ENCODE peak calls at places on chromosomes 1 and 21, in eight cellular contexts. N is stomach, U is progenitor cell of endocrine pancreas, Y is GM23338, D is endothelial cell, P is BJ, M is transverse colon, W is IMR-90. Z is an unnamed sample.

GRCh38 chr1:78650114-78650513 is 483 bp downstream of the IFI44 start:
- DNase-seq in W (no peak), D (no peak), U (no peak), M (no peak), P (no peak), Y (no peak), N (no peak), Z (no peak)

GRCh38 chr1:230515451-230516145 is 89.5 kb upstream of the PGBD5 start:
- DNase-seq in W (no peak), P (no peak), N (no peak), U (no peak), Y (peak), D (no peak), M (no peak), Z (no peak)

GRCh38 chr1:15559189-15559815 is 25.5 kb downstream of the AGMAT start:
- DNase-seq in W (no peak), U (no peak), M (peak), N (no peak), Y (no peak), P (no peak), D (no peak), Z (no peak)

GRCh38 chr1:182725264-182725965 is 41.0 kb upstream of the RGS8 start:
- DNase-seq in M (no peak), P (peak), Y (no peak), D (no peak), U (no peak), N (no peak), W (peak), Z (no peak)

GRCh38 chr1:115031595-115031994 is 2.0 kb downstream of the TSHB start:
- DNase-seq in Y (peak), M (no peak), W (no peak), N (no peak), U (no peak), P (no peak), D (no peak), Z (no peak)

GRCh38 chr1:223207293-223208066 is 64.4 kb upstream of the TLR5 start:
- DNase-seq in D (no peak), W (peak), P (no peak), Y (no peak), N (no peak), U (no peak), M (no peak), Z (no peak)

GRCh38 chr1:215082532-215083407 is at the start of gene KCNK2:
- DNase-seq in P (no peak), D (peak), U (peak), W (peak), N (no peak), M (no peak), Y (peak), Z (no peak)

GRCh38 chr21:45502006-45502345 is 40.3 kb downstream of the SLC19A1 start:
- DNase-seq in P (no peak), D (no peak), N (no peak), M (no peak), U (no peak), W (no peak), Y (no peak), Z (no peak)

GRCh38 chr1:66386712-66387111 is 147.2 kb upstream of the SGIP1 start:
- DNase-seq in N (no peak), M (no peak), D (no peak), Y (no peak), U (no peak), P (no peak), W (no peak), Z (no peak)

GRCh38 chr21:31446206-31446900 is 102.3 kb upstream of the TIAM1 start:
- DNase-seq in D (no peak), N (no peak), U (no peak), M (no peak), Y (no peak), W (no peak), P (no peak), Z (peak)

GRCh38 chr1:64041366-64042131 is 161.9 kb upstream of the UBE2U start:
- DNase-seq in U (no peak), P (no peak), W (no peak), M (no peak), N (no peak), Y (no peak), D (no peak), Z (no peak)

GRCh38 chr1:146012703-146013565 is 8.6 kb downstream of the HJV start:
- DNase-seq in U (no peak), M (no peak), P (no peak), D (peak), N (peak), W (peak), Y (peak), Z (peak)

GRCh38 chr1:226690460-226690982 is 48.6 kb downstream of the ITPKB start:
- DNase-seq in D (no peak), Y (no peak), M (no peak), N (no peak), P (no peak), W (peak), U (no peak), Z (peak)

GRCh38 chr1:178397678-178398077 is 99.1 kb downstream of the CLEC20A start:
- DNase-seq in N (no peak), P (no peak), U (no peak), D (no peak), Y (no peak), W (peak), M (no peak), Z (no peak)

GRCh38 chr1:47578026-47578861 is 140.4 kb downstream of the FOXD2 start:
- DNase-seq in M (peak), W (no peak), U (no peak), Y (peak), D (no peak), N (no peak), P (no peak), Z (no peak)

GRCh38 chr1:31703431-31704260 is at the start of gene COL16A1:
- DNase-seq in Y (peak), U (no peak), D (peak), W (peak), M (peak), P (no peak), N (peak), Z (no peak)

GRCh38 chr1:31626451-31627202 is 9.1 kb downstream of the HCRTR1 start:
- DNase-seq in N (no peak), U (no peak), P (no peak), Y (peak), W (peak), D (no peak), M (no peak), Z (no peak)

GRCh38 chr1:112988367-112988766 is 32.4 kb upstream of the SLC16A1 start:
- DNase-seq in U (no peak), N (no peak), D (no peak), W (no peak), P (no peak), Y (no peak), M (no peak), Z (no peak)

GRCh38 chr1:169941982-169942830 is 48.5 kb upstream of the SCYL3 start:
- DNase-seq in U (no peak), P (peak), N (no peak), M (no peak), Y (no peak), W (peak), D (no peak), Z (no peak)

GRCh38 chr1:7755448-7755847 is 15.6 kb upstream of the VAMP3 start:
- DNase-seq in U (no peak), N (no peak), M (no peak), P (no peak), W (peak), Y (peak), D (peak), Z (no peak)

GRCh38 chr1:17289756-17290155 is 18.2 kb upstream of the PADI4 start:
- DNase-seq in U (no peak), N (no peak), W (peak), P (no peak), Y (no peak), M (no peak), D (no peak), Z (no peak)

GRCh38 chr1:54081306-54082270 is 28.2 kb downstream of the TCEANC2 start:
- DNase-seq in M (peak), N (peak), D (peak), W (peak), P (peak), Y (peak), U (peak), Z (peak)

DNA sequence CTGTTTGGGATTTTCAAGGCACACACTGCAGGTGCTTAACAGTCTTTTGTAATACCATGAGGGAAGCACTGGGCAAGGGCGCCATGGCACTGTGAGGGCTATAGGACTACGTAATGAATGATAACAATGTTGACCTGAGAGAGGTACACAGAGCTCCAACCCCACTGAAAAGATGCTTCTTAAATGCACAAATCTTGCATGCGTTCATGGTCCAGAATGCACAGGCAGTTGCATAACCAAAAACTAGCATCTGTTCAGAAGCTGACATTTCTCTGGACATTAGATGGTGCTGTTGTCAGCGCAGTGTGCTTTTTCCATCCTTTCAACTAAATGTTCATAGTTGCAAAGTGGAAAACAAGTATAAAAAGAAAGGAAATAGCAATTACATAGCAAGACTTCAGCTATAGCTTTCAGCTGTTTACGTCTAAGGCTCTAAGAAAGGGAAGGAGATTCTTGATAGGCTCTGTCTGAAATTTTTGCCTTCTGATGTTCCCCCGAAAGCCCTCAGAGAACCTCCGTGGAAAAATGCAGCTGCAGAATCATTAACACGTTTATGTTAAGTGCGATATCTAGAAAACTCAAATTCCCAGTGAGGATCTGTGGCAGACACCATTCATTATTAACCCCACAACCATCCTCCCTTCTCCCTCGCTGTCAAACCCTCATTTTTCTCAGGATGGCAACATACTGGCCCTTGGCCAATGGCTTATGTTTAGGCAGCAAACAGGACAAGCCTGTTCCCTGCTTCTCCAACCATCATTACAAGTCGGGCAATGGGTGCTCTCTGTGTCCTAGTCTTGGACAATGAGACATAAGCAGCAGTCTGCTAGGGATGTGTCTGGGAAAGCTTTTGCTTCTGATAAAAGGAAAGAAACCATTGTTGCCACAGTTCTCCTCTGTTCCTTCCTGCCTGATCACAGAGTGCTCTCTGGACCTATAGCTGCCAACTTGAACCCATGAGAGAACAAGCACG is 8.2 kb upstream of the TARBP1 start:
- DNase-seq in M (peak), N (peak), W (peak), U (no peak), D (no peak), Y (no peak), P (peak), Z (peak)
- TF ChIP-seq CTCF in M (peak), N (peak), W (peak), U (peak), D (no peak), Y (no peak), P (peak), Z (peak)

DNA sequence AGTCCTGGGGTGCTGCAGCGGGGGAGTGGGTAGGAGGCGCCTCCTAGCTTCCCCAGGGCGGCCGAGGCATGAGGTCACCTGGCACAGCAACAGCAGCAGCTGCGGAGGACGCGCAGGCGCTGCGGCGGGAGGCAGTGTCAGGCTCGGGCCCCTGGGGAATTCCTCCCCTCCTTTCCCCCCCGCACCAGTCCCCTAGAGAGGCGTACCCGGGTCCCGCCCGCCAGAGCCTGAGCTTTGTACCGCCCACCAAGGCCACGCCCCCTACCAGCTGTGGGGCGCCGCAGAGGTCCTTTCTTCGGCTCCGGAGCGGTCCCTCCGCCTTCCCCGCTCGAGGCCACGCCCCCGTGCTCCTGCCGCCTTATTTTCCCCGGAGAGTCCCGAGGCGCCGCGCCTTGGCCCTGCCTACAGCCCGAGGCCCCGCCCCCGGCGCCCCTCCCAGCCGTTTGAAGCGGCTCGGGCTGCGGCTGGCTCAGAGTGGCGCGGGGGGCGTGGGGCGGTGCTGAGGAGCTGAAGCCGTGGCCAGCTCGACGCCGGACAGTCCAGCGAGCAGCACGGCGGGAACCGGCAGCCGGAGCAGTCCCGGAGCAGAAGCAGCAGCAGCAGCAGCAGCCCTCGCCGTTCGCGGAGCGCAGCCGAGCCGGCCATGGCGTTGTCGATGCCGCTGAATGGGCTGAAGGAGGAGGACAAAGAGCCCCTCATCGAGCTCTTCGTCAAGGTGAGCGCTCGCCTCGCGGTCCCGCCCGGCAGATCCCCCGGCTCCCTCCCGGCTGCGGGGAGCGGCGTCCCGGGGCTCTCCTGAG is at the start of gene CLIC4:
- DNase-seq in D (peak), Y (peak), N (peak), M (peak), U (peak), W (peak), P (peak), Z (peak)
- TF ChIP-seq CTCF in D (no peak), Y (no peak), N (no peak), M (no peak), U (no peak), W (peak), P (peak), Z (no peak)

GRCh38 chr1:116232989-116233514 is 121.9 kb downstream of the MAB21L3 start:
- DNase-seq in N (no peak), P (no peak), Y (no peak), W (no peak), D (no peak), M (no peak), U (no peak), Z (peak)
- TF ChIP-seq CTCF in N (no peak), P (no peak), Y (no peak), W (no peak), D (no peak), M (peak), U (no peak), Z (peak)

GRCh38 chr1:41424581-41425118 is 59.8 kb downstream of the EDN2 start:
- DNase-seq in P (no peak), W (no peak), M (no peak), Y (no peak), U (no peak), N (no peak), D (no peak), Z (no peak)

GRCh38 chr1:41426201-41426890 is 58.1 kb downstream of the EDN2 start:
- DNase-seq in M (no peak), W (no peak), U (no peak), D (no peak), Y (no peak), N (no peak), P (no peak), Z (no peak)

GRCh38 chr1:41422306-41422705 is 61.1 kb downstream of the FOXO6 start:
- DNase-seq in Y (no peak), N (no peak), M (no peak), W (no peak), U (no peak), P (no peak), D (no peak), Z (no peak)

GRCh38 chr1:41425369-41425768 is 59.1 kb downstream of the EDN2 start:
- DNase-seq in Y (no peak), U (no peak), D (no peak), W (no peak), P (no peak), M (no peak), N (no peak), Z (no peak)

GRCh38 chr1:41423511-41424191 is 60.8 kb downstream of the EDN2 start:
- DNase-seq in U (no peak), N (no peak), Y (peak), P (no peak), W (no peak), M (peak), D (peak), Z (peak)
- TF ChIP-seq CTCF in U (peak), N (peak), Y (peak), P (peak), W (no peak), M (no peak), D (no peak), Z (no peak)

GRCh38 chr1:206557636-206558473 is 50.5 kb downstream of the RASSF5 start:
- DNase-seq in P (no peak), Y (no peak), W (no peak), D (no peak), N (peak), U (no peak), M (no peak), Z (peak)

GRCh38 chr1:206556748-206557635 is 49.7 kb downstream of the RASSF5 start:
- DNase-seq in W (peak), M (peak), Y (peak), N (peak), U (peak), D (peak), P (no peak), Z (peak)

GRCh38 chr1:206560021-206560716 is 52.1 kb downstream of the EIF2D start:
- DNase-seq in M (no peak), W (no peak), U (no peak), Y (no peak), N (peak), P (no peak), D (no peak), Z (peak)

GRCh38 chr1:206558794-206559660 is 51.7 kb downstream of the RASSF5 start:
- DNase-seq in M (no peak), W (no peak), U (no peak), Y (no peak), N (no peak), P (no peak), D (no peak), Z (no peak)

GRCh38 chr1:206559661-206559995 is 52.3 kb downstream of the RASSF5 start:
- DNase-seq in N (no peak), Y (no peak), U (no peak), W (no peak), P (no peak), M (no peak), D (no peak), Z (peak)
- TF ChIP-seq CTCF in N (no peak), Y (no peak), U (no peak), W (no peak), P (no peak), M (no peak), D (no peak), Z (no peak)

GRCh38 chr1:55289614-55290013 is 74.5 kb upstream of the USP24 start:
- DNase-seq in U (no peak), P (no peak), M (no peak), W (no peak), N (no peak), Y (peak), D (no peak), Z (no peak)
- TF ChIP-seq CTCF in U (peak), P (no peak), M (no peak), W (peak), N (no peak), Y (peak), D (peak), Z (no peak)

DNA sequence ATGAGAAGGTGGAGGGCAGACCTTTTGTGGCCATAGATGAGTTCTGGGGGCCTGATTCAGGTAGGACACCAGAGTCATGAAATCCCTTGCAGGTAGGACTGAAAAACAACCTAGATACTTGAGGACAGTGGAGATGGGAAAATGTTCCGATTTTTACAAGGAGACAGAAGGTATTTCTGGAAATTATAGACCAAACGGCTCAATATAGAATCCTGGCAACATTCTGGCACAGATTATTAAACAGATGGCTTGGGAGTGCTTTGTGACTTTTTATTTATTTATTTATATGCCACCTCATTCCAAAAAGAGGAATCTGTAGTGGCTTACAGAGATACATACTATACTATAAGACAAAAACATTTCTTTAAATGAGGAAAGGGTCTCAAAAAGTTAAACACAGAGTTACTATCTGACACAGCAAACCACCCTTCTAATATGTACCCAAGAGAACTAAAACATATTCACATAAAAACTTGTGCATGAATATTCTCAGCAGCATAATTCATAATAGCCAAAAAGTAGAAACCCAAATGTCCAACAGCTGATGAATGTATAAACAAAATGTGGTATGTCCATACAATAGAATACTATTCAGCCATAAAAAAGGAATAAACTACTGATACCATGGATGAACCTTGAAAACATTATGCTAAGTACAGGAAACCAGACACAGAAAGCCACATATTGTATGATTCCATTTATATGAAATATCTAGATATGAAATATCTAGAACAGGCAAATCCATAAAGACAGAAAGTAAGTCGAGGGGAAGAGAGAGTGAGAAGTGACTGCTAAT is 49.7 kb downstream of the CDK18 start:
- DNase-seq in M (no peak), Y (no peak), U (no peak), D (no peak), P (no peak), W (no peak), N (no peak), Z (no peak)
- TF ChIP-seq CTCF in M (no peak), Y (no peak), U (no peak), D (no peak), P (no peak), W (no peak), N (no peak), Z (no peak)